ENCODE peak calls at places on chromosome 20, in four cellular contexts. One of them, this sample, is unnamed.

GRCh38 chr20:3164043-3164762 is 4.5 kb upstream of the FASTKD5 start:
- DNase-seq in HS-27A: no peak
- DNase-seq in fibroblast of the aortic adventitia: no peak
- DNase-seq in mucosa of gallbladder: no peak
- DNase-seq in this sample: no peak

GRCh38 chr20:50691585-50692552 is 527 bp upstream of the RIPOR3 start:
- DNase-seq in HS-27A: no peak
- DNase-seq in fibroblast of the aortic adventitia: peak
- DNase-seq in mucosa of gallbladder: no peak
- DNase-seq in this sample: peak

GRCh38 chr20:62501801-62502495 is 26.2 kb upstream of the GATA5 start:
- DNase-seq in HS-27A: no peak
- DNase-seq in fibroblast of the aortic adventitia: peak
- DNase-seq in mucosa of gallbladder: no peak
- DNase-seq in this sample: peak

GRCh38 chr20:47438464-47439381 is 63.0 kb upstream of the NCOA3 start:
- DNase-seq in HS-27A: no peak
- DNase-seq in fibroblast of the aortic adventitia: no peak
- DNase-seq in mucosa of gallbladder: peak
- DNase-seq in this sample: peak

GRCh38 chr20:61812771-61813485 is 252.8 kb downstream of the TAF4 start:
- DNase-seq in HS-27A: no peak
- DNase-seq in fibroblast of the aortic adventitia: no peak
- DNase-seq in mucosa of gallbladder: no peak
- DNase-seq in this sample: no peak

GRCh38 chr20:55067158-55067825 is 591.9 kb downstream of the DOK5 start:
- DNase-seq in HS-27A: no peak
- DNase-seq in fibroblast of the aortic adventitia: no peak
- DNase-seq in mucosa of gallbladder: no peak
- DNase-seq in this sample: no peak

GRCh38 chr20:8875586-8875985 is 193.3 kb upstream of the PLCB4 start:
- DNase-seq in HS-27A: no peak
- DNase-seq in fibroblast of the aortic adventitia: peak
- DNase-seq in mucosa of gallbladder: no peak
- DNase-seq in this sample: no peak

GRCh38 chr20:39874049-39874893 is 814.8 kb downstream of the MAFB start:
- DNase-seq in HS-27A: no peak
- DNase-seq in fibroblast of the aortic adventitia: peak
- DNase-seq in mucosa of gallbladder: peak
- DNase-seq in this sample: peak

GRCh38 chr20:41362748-41363140 is 3.9 kb downstream of the EMILIN3 start:
- DNase-seq in HS-27A: no peak
- DNase-seq in fibroblast of the aortic adventitia: no peak
- DNase-seq in mucosa of gallbladder: no peak
- DNase-seq in this sample: no peak

GRCh38 chr20:40564997-40565680 is 123.9 kb downstream of the MAFB start:
- DNase-seq in HS-27A: peak
- DNase-seq in fibroblast of the aortic adventitia: peak
- DNase-seq in mucosa of gallbladder: no peak
- DNase-seq in this sample: peak

GRCh38 chr20:10381477-10381876 is 52.5 kb downstream of the MKKS start:
- DNase-seq in HS-27A: no peak
- DNase-seq in fibroblast of the aortic adventitia: peak
- DNase-seq in mucosa of gallbladder: no peak
- DNase-seq in this sample: no peak

GRCh38 chr20:1185316-1185741 is 548 bp upstream of the TMEM74B start:
- DNase-seq in HS-27A: no peak
- DNase-seq in fibroblast of the aortic adventitia: no peak
- DNase-seq in mucosa of gallbladder: no peak
- DNase-seq in this sample: no peak

GRCh38 chr20:57698191-57698866 is 11.5 kb downstream of the PMEPA1 start:
- DNase-seq in HS-27A: peak
- DNase-seq in fibroblast of the aortic adventitia: peak
- DNase-seq in mucosa of gallbladder: peak
- DNase-seq in this sample: peak

GRCh38 chr20:55456316-55456940 is 548.9 kb downstream of the CBLN4 start:
- DNase-seq in HS-27A: no peak
- DNase-seq in fibroblast of the aortic adventitia: no peak
- DNase-seq in mucosa of gallbladder: no peak
- DNase-seq in this sample: no peak

GRCh38 chr20:1876217-1876921 is 18.8 kb upstream of the SIRPA start:
- DNase-seq in HS-27A: no peak
- DNase-seq in fibroblast of the aortic adventitia: no peak
- DNase-seq in mucosa of gallbladder: no peak
- DNase-seq in this sample: no peak

GRCh38 chr20:62880147-62880934 is 18.7 kb upstream of the TCFL5 start:
- DNase-seq in HS-27A: no peak
- DNase-seq in fibroblast of the aortic adventitia: no peak
- DNase-seq in mucosa of gallbladder: no peak
- DNase-seq in this sample: no peak

GRCh38 chr20:33131949-33132822 is 35.8 kb upstream of the BPIFA2 start:
- DNase-seq in HS-27A: no peak
- DNase-seq in fibroblast of the aortic adventitia: no peak
- DNase-seq in mucosa of gallbladder: no peak
- DNase-seq in this sample: no peak

GRCh38 chr20:51064160-51064559 is 41.3 kb upstream of the KCNG1 start:
- DNase-seq in HS-27A: no peak
- DNase-seq in fibroblast of the aortic adventitia: no peak
- DNase-seq in mucosa of gallbladder: no peak
- DNase-seq in this sample: no peak

GRCh38 chr20:63357921-63358905 is 2.9 kb downstream of the CHRNA4 start:
- DNase-seq in HS-27A: no peak
- DNase-seq in fibroblast of the aortic adventitia: no peak
- DNase-seq in mucosa of gallbladder: peak
- DNase-seq in this sample: no peak

GRCh38 chr20:841568-842546 is 8.3 kb downstream of the FAM110A start:
- DNase-seq in HS-27A: no peak
- DNase-seq in fibroblast of the aortic adventitia: no peak
- DNase-seq in mucosa of gallbladder: no peak
- DNase-seq in this sample: no peak

GRCh38 chr20:56163806-56164205 is 84.7 kb upstream of the MC3R start:
- DNase-seq in HS-27A: no peak
- DNase-seq in fibroblast of the aortic adventitia: no peak
- DNase-seq in mucosa of gallbladder: no peak
- DNase-seq in this sample: no peak

GRCh38 chr20:53220482-53221307 is 248.5 kb downstream of the TSHZ2 start:
- DNase-seq in HS-27A: no peak
- DNase-seq in fibroblast of the aortic adventitia: no peak
- DNase-seq in mucosa of gallbladder: no peak
- DNase-seq in this sample: peak

GRCh38 chr20:46931699-46932098 is 37.1 kb downstream of the EYA2 start:
- DNase-seq in HS-27A: no peak
- DNase-seq in fibroblast of the aortic adventitia: peak
- DNase-seq in mucosa of gallbladder: no peak
- DNase-seq in this sample: no peak

GRCh38 chr20:38727602-38728236 is 3.4 kb downstream of the SLC32A1 start:
- DNase-seq in HS-27A: no peak
- DNase-seq in fibroblast of the aortic adventitia: no peak
- DNase-seq in mucosa of gallbladder: no peak
- DNase-seq in this sample: no peak

GRCh38 chr20:1296922-1297321 is 30.8 kb downstream of the SNPH start:
- DNase-seq in HS-27A: no peak
- DNase-seq in fibroblast of the aortic adventitia: no peak
- DNase-seq in mucosa of gallbladder: no peak
- DNase-seq in this sample: no peak

GRCh38 chr20:45911486-45912343 is at the start of gene PLTP:
- DNase-seq in HS-27A: no peak
- DNase-seq in fibroblast of the aortic adventitia: peak
- DNase-seq in mucosa of gallbladder: peak
- DNase-seq in this sample: peak

GRCh38 chr20:3165473-3166337 is 6.0 kb upstream of the FASTKD5 start:
- DNase-seq in HS-27A: no peak
- DNase-seq in fibroblast of the aortic adventitia: no peak
- DNase-seq in mucosa of gallbladder: peak
- DNase-seq in this sample: no peak

GRCh38 chr20:53940356-53940694 is 130.1 kb downstream of the BCAS1 start:
- DNase-seq in HS-27A: no peak
- DNase-seq in fibroblast of the aortic adventitia: no peak
- DNase-seq in mucosa of gallbladder: no peak
- DNase-seq in this sample: no peak

GRCh38 chr20:37417857-37418501 is 72.0 kb downstream of the SRC start:
- DNase-seq in HS-27A: no peak
- DNase-seq in fibroblast of the aortic adventitia: peak
- DNase-seq in mucosa of gallbladder: no peak
- DNase-seq in this sample: peak

GRCh38 chr20:17657079-17657825 is 24.8 kb downstream of the RRBP1 start:
- DNase-seq in HS-27A: no peak
- DNase-seq in fibroblast of the aortic adventitia: no peak
- DNase-seq in mucosa of gallbladder: no peak
- DNase-seq in this sample: no peak

GRCh38 chr20:57250607-57251343 is 15.7 kb downstream of the BMP7 start:
- DNase-seq in HS-27A: no peak
- DNase-seq in fibroblast of the aortic adventitia: no peak
- DNase-seq in mucosa of gallbladder: no peak
- DNase-seq in this sample: no peak

GRCh38 chr20:49747707-49748524 is 34.2 kb upstream of the B4GALT5 start:
- DNase-seq in HS-27A: no peak
- DNase-seq in fibroblast of the aortic adventitia: peak
- DNase-seq in mucosa of gallbladder: peak
- DNase-seq in this sample: peak

GRCh38 chr20:2767768-2768631 is 32.4 kb downstream of the CPXM1 start:
- DNase-seq in HS-27A: no peak
- DNase-seq in fibroblast of the aortic adventitia: peak
- DNase-seq in mucosa of gallbladder: peak
- DNase-seq in this sample: peak

GRCh38 chr20:51749674-51750036 is 18.5 kb downstream of the ATP9A start:
- DNase-seq in HS-27A: peak
- DNase-seq in fibroblast of the aortic adventitia: peak
- DNase-seq in mucosa of gallbladder: no peak
- DNase-seq in this sample: peak

GRCh38 chr20:62914970-62915457 is 11.3 kb downstream of the DIDO1 start:
- DNase-seq in HS-27A: no peak
- DNase-seq in fibroblast of the aortic adventitia: peak
- DNase-seq in mucosa of gallbladder: no peak
- DNase-seq in this sample: peak

GRCh38 chr20:62651285-62652021 is 9.2 kb downstream of the SLCO4A1 start:
- DNase-seq in HS-27A: no peak
- DNase-seq in fibroblast of the aortic adventitia: no peak
- DNase-seq in mucosa of gallbladder: peak
- DNase-seq in this sample: no peak

GRCh38 chr20:18523066-18523465 is 15.3 kb downstream of the SEC23B start:
- DNase-seq in HS-27A: no peak
- DNase-seq in fibroblast of the aortic adventitia: no peak
- DNase-seq in mucosa of gallbladder: no peak
- DNase-seq in this sample: no peak

GRCh38 chr20:1002682-1003561 is 811 bp upstream of the RSPO4 start:
- DNase-seq in HS-27A: no peak
- DNase-seq in fibroblast of the aortic adventitia: no peak
- DNase-seq in mucosa of gallbladder: no peak
- DNase-seq in this sample: no peak

GRCh38 chr20:64148581-64148980 is 15.7 kb upstream of the MYT1 start:
- DNase-seq in HS-27A: no peak
- DNase-seq in fibroblast of the aortic adventitia: no peak
- DNase-seq in mucosa of gallbladder: no peak
- DNase-seq in this sample: no peak